ENCODE peak calls at places on chromosomes 7 and 10, in six cellular contexts. N is GM06990, L is cardiac fibroblast, A is RWPE1, G is dermis microvascular lymphatic vessel endothelial cell, J is NAMALWA. S is an unnamed sample.

GRCh38 chr10:131167036-131167860 is 144.3 kb downstream of the TCERG1L start:
- DNase-seq in N (no peak), L (no peak), A (no peak), G (no peak), J (no peak), S (no peak)

GRCh38 chr7:32089256-32089655 is 19.0 kb upstream of the PDE1C start:
- DNase-seq in N (no peak), L (no peak), A (no peak), G (no peak), J (no peak), S (no peak)

GRCh38 chr7:97313900-97314299 is 196.4 kb downstream of the SDHAF3 start:
- DNase-seq in N (no peak), L (no peak), A (no peak), G (no peak), J (no peak), S (no peak)

GRCh38 chr10:24622781-24623301 is 100.8 kb downstream of the ARHGAP21 start:
- DNase-seq in N (no peak), L (peak), A (no peak), G (no peak), J (no peak), S (no peak)

GRCh38 chr10:116952729-116953128 is 52.3 kb downstream of the SHTN1 start:
- DNase-seq in N (no peak), L (no peak), A (no peak), G (no peak), J (no peak), S (no peak)

GRCh38 chr10:71860243-71861029 is 9.4 kb upstream of the PSAP start:
- DNase-seq in N (peak), L (peak), A (peak), G (peak), J (peak), S (peak)

GRCh38 chr10:46558411-46559185 is 2.1 kb upstream of the GPRIN2 start:
- DNase-seq in N (no peak), L (no peak), A (no peak), G (no peak), J (no peak), S (no peak)

GRCh38 chr7:35768346-35768745 is 32.5 kb upstream of the SEPTIN7 start:
- DNase-seq in N (no peak), L (no peak), A (no peak), G (no peak), J (no peak), S (no peak)

GRCh38 chr10:133019191-133019590 is 68.5 kb upstream of the ADGRA1 start:
- DNase-seq in N (no peak), L (no peak), A (no peak), G (no peak), J (no peak), S (no peak)

GRCh38 chr7:132418840-132419239 is 157.4 kb downstream of the PLXNA4 start:
- DNase-seq in N (no peak), L (no peak), A (no peak), G (no peak), J (no peak), S (no peak)

GRCh38 chr10:80453715-80454525 is at the start of gene TSPAN14:
- DNase-seq in N (peak), L (peak), A (peak), G (peak), J (peak), S (peak)

GRCh38 chr10:114551310-114551972 is 106.6 kb downstream of the ABLIM1 start:
- DNase-seq in N (no peak), L (peak), A (no peak), G (peak), J (no peak), S (no peak)

GRCh38 chr10:95756061-95756751 is at the start of gene ENTPD1:
- DNase-seq in N (peak), L (peak), A (no peak), G (no peak), J (peak), S (peak)

GRCh38 chr10:69446650-69447151 is 4.6 kb upstream of the TSPAN15 start:
- DNase-seq in N (no peak), L (peak), A (peak), G (no peak), J (no peak), S (peak)

GRCh38 chr10:118873080-118873737 is 118.4 kb upstream of the CACUL1 start:
- DNase-seq in N (no peak), L (peak), A (peak), G (no peak), J (no peak), S (no peak)

GRCh38 chr7:101547916-101548599 is 81.0 kb downstream of the MYL10 start:
- DNase-seq in N (no peak), L (no peak), A (no peak), G (no peak), J (no peak), S (no peak)

GRCh38 chr10:124124769-124125161 is 31.4 kb upstream of the CHST15 start:
- DNase-seq in N (no peak), L (no peak), A (no peak), G (no peak), J (no peak), S (no peak)

GRCh38 chr10:61197022-61197421 is 253.0 kb upstream of the RHOBTB1 start:
- DNase-seq in N (no peak), L (no peak), A (no peak), G (no peak), J (no peak), S (no peak)

GRCh38 chr7:120867932-120868331 is 10.0 kb upstream of the TSPAN12 start:
- DNase-seq in N (peak), L (no peak), A (no peak), G (no peak), J (no peak), S (no peak)

GRCh38 chr7:98978672-98979071 is 100.3 kb downstream of the TRRAP start:
- DNase-seq in N (no peak), L (no peak), A (no peak), G (no peak), J (no peak), S (no peak)

GRCh38 chr7:66442385-66442784 is 186.3 kb upstream of the KCTD7 start:
- DNase-seq in N (no peak), L (no peak), A (no peak), G (no peak), J (no peak), S (no peak)

GRCh38 chr7:80093349-80093748 is 41.3 kb upstream of the GNAI1 start:
- DNase-seq in N (no peak), L (no peak), A (no peak), G (no peak), J (no peak), S (no peak)

GRCh38 chr10:132520147-132520811 is 17.3 kb upstream of the INPP5A start:
- DNase-seq in N (no peak), L (peak), A (no peak), G (peak), J (no peak), S (peak)

GRCh38 chr7:50863053-50863452 is 80.4 kb upstream of the GRB10 start:
- DNase-seq in N (no peak), L (no peak), A (no peak), G (no peak), J (no peak), S (no peak)

GRCh38 chr10:80144302-80145131 is 12.0 kb downstream of the PLAC9 start:
- DNase-seq in N (peak), L (no peak), A (peak), G (no peak), J (peak), S (no peak)